ENCODE peak calls at places on chromosomes 11 and 22, in nine cellular contexts. D is lung; L is SK-N-SH; R is cardiac muscle cell; Q is keratinocyte; P is effector memory CD4-positive, alpha-beta T cell; O is neural progenitor cell; M is PC-3; V is GM23248. W is an unnamed sample. For H3K4me1 and H3K27me3, the result is how much of the 10 kb centered on the place peaks cover.

GRCh38 chr11:112200252-112200651 is 24.9 kb downstream of the BCO2 start:
- DNase-seq in D (no peak), L (no peak), R (no peak), Q (no peak), P (no peak), O (no peak), M (no peak), V (no peak), W (no peak)

GRCh38 chr11:75826463-75827220 is 11.6 kb downstream of the UVRAG start:
- DNase-seq in D (no peak), L (no peak), R (peak), Q (no peak), P (no peak), O (peak), M (no peak), V (peak), W (no peak)

GRCh38 chr22:17921871-17922821 is 102.2 kb downstream of the MICAL3 start:
- DNase-seq in D (no peak), L (no peak), R (no peak), Q (peak), P (no peak), O (peak), M (no peak), V (no peak), W (no peak)

GRCh38 chr22:32080904-32081303 is 37.8 kb downstream of the SLC5A1 start:
- DNase-seq in D (no peak), L (peak), R (peak), Q (peak), P (peak), O (peak), M (peak), V (peak), W (no peak)

GRCh38 chr11:12214751-12215150 is 104.4 kb downstream of the MICAL2 start:
- DNase-seq in D (no peak), L (no peak), R (peak), Q (no peak), P (no peak), O (no peak), M (no peak), V (peak), W (no peak)

GRCh38 chr11:125072210-125072960 is 9.3 kb downstream of the SLC37A2 start:
- DNase-seq in D (no peak), L (no peak), R (no peak), Q (no peak), P (no peak), O (no peak), M (no peak), V (no peak), W (no peak)

GRCh38 chr11:12043959-12044772 is 35.7 kb upstream of the DKK3 start:
- DNase-seq in D (peak), L (peak), R (peak), Q (peak), P (peak), O (peak), M (peak), V (peak), W (peak)

GRCh38 chr11:9473408-9473807 is 12.6 kb downstream of the ZNF143 start:
- DNase-seq in D (no peak), L (peak), R (no peak), Q (no peak), P (no peak), O (no peak), M (no peak), V (no peak), W (no peak)

GRCh38 chr11:98531576-98531975 is 489.2 kb upstream of the CNTN5 start:
- DNase-seq in D (no peak), L (no peak), R (no peak), Q (no peak), P (no peak), O (peak), M (no peak), V (no peak), W (no peak)

GRCh38 chr11:16891964-16892363 is 122.2 kb downstream of the PLEKHA7 start:
- DNase-seq in D (no peak), L (no peak), R (peak), Q (no peak), P (no peak), O (no peak), M (peak), V (peak), W (no peak)

GRCh38 chr11:92225206-92225562 is 566 bp downstream of the FAT3 start:
- DNase-seq in D (no peak), L (no peak), R (no peak), Q (no peak), P (no peak), O (peak), M (no peak), V (no peak), W (no peak)

GRCh38 chr11:16278273-16278672 is 78.1 kb downstream of the SOX6 start:
- DNase-seq in D (no peak), L (no peak), R (no peak), Q (no peak), P (no peak), O (no peak), M (no peak), V (no peak), W (no peak)

GRCh38 chr11:134560566-134561347 is 148.7 kb upstream of the B3GAT1 start:
- DNase-seq in D (peak), L (peak), R (no peak), Q (no peak), P (no peak), O (peak), M (no peak), V (no peak), W (no peak)

GRCh38 chr11:120169981-120170698 is 32.2 kb upstream of the TRIM29 start:
- DNase-seq in D (no peak), L (no peak), R (no peak), Q (no peak), P (no peak), O (no peak), M (no peak), V (no peak), W (no peak)

GRCh38 chr11:94948070-94948617 is 25.2 kb downstream of the CWC15 start:
- DNase-seq in D (no peak), L (no peak), R (peak), Q (no peak), P (no peak), O (no peak), M (peak), V (peak), W (no peak)

GRCh38 chr11:100823360-100823759 is 136.3 kb downstream of the ARHGAP42 start:
- DNase-seq in D (no peak), L (no peak), R (peak), Q (no peak), P (no peak), O (no peak), M (no peak), V (peak), W (no peak)

GRCh38 chr11:119402470-119402869 is 20.5 kb downstream of the THY1 start:
- DNase-seq in D (no peak), L (no peak), R (no peak), Q (no peak), P (no peak), O (no peak), M (no peak), V (no peak), W (no peak)

GRCh38 chr11:110362916-110363574 is 66.6 kb upstream of the RDX start:
- DNase-seq in D (no peak), L (no peak), R (peak), Q (no peak), P (no peak), O (peak), M (peak), V (no peak), W (no peak)

GRCh38 chr11:5809122-5809519 is 397 bp downstream of the OR52N2 start:
- DNase-seq in D (no peak), L (no peak), R (peak), Q (no peak), P (no peak), O (no peak), M (no peak), V (peak), W (no peak)

GRCh38 chr11:64078294-64078693 is 42.6 kb downstream of the FLRT1 start:
- DNase-seq in D (no peak), L (peak), R (peak), Q (no peak), P (no peak), O (no peak), M (no peak), V (no peak), W (no peak)

GRCh38 chr22:19143967-19144400 is 467 bp downstream of the ESS2 start:
- DNase-seq in D (no peak), L (no peak), R (peak), Q (no peak), P (no peak), O (no peak), M (no peak), V (peak), W (peak)

GRCh38 chr11:70255717-70256116 is 14.8 kb upstream of the PPFIA1 start:
- DNase-seq in D (no peak), L (no peak), R (no peak), Q (no peak), P (no peak), O (no peak), M (no peak), V (no peak), W (no peak)

GRCh38 chr11:10564692-10565318 is 3.7 kb downstream of the LYVE1 start:
- DNase-seq in D (no peak), L (no peak), R (peak), Q (no peak), P (no peak), O (no peak), M (peak), V (peak), W (no peak)

GRCh38 chr11:76627541-76628082 is 42.9 kb downstream of the LRRC32 start:
- DNase-seq in D (no peak), L (no peak), R (no peak), Q (no peak), P (no peak), O (no peak), M (no peak), V (no peak), W (no peak)

GRCh38 chr11:60657880-60658279 is 41.5 kb upstream of the MS4A8 start:
- DNase-seq in D (peak), L (no peak), R (no peak), Q (no peak), P (no peak), O (peak), M (no peak), V (no peak), W (no peak)

GRCh38 chr11:65308281-65308891 is 6.3 kb upstream of the CDC42EP2 start:
- DNase-seq in D (peak), L (no peak), R (peak), Q (no peak), P (no peak), O (no peak), M (no peak), V (no peak), W (no peak)

GRCh38 chr11:118313242-118313641 is 8.7 kb downstream of the CD3E start:
- DNase-seq in D (no peak), L (no peak), R (peak), Q (no peak), P (no peak), O (no peak), M (no peak), V (peak), W (no peak)

GRCh38 chr11:70640408-70640807 is 242.1 kb downstream of the CTTN start:
- DNase-seq in D (no peak), L (no peak), R (no peak), Q (no peak), P (no peak), O (no peak), M (no peak), V (no peak), W (no peak)

GRCh38 chr22:25076281-25076680 is 123.4 kb upstream of the CRYBB3 start:
- DNase-seq in D (no peak), L (no peak), R (no peak), Q (no peak), P (no peak), O (no peak), M (no peak), V (no peak), W (no peak)

GRCh38 chr22:46373838-46374662 is 38.5 kb downstream of the TRMU start:
- DNase-seq in D (no peak), L (no peak), R (no peak), Q (no peak), P (no peak), O (no peak), M (no peak), V (no peak), W (peak)

GRCh38 chr11:120151536-120151935 is 13.6 kb upstream of the TRIM29 start:
- DNase-seq in D (no peak), L (no peak), R (peak), Q (no peak), P (no peak), O (no peak), M (no peak), V (no peak), W (no peak)

GRCh38 chr22:23670378-23671295 is 20.2 kb upstream of the RGL4 start:
- DNase-seq in D (no peak), L (no peak), R (no peak), Q (no peak), P (no peak), O (no peak), M (no peak), V (peak), W (no peak)

GRCh38 chr11:116598036-116598435 is 174.8 kb downstream of the BUD13 start:
- DNase-seq in D (no peak), L (no peak), R (no peak), Q (no peak), P (no peak), O (no peak), M (no peak), V (no peak), W (no peak)

GRCh38 chr11:128908391-128909246 is 17.5 kb downstream of the KCNJ5 start:
- DNase-seq in D (peak), L (peak), R (peak), Q (no peak), P (no peak), O (no peak), M (peak), V (peak), W (no peak)

GRCh38 chr22:39078329-39078728 is 1.3 kb downstream of the APOBEC3G start:
- DNase-seq in D (no peak), L (no peak), R (no peak), Q (no peak), P (no peak), O (no peak), M (no peak), V (no peak), W (no peak)
- H3K4me3 ChIP-seq in D (no peak), L (no peak), R (no peak), Q (no peak), P (peak), O (no peak), M (no peak), V (no peak), W (peak)

DNA sequence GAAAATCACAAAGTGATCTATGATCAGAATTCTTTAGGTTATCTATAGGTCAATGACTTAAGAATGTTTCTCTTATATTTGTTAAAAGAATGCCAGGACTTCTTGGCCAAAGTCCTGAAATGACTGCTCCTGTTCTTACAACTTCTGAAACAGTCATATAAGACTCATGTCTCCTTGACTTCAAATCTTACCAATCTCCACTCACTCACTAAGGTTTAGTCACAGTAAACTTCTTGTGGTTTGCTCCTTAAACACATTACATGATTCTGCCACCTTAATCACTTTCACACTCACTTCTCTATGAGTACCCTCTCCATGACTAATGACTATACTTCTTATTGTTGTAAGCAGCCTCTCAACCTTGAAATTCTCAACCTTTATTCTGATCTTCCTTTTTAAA is 648.7 kb upstream of the CCDC179 start:
- DNase-seq in D (no peak), L (no peak), R (peak), Q (no peak), P (no peak), O (no peak), M (peak), V (peak), W (no peak)
- H3K4me1 ChIP-seq in D (under half), L (under half), R (under half), Q (under half), P (under half), O (under half), M (under half), V (under half), W (under half)

GRCh38 chr11:1041471-1041870 is 5.0 kb upstream of the MUC6 start:
- DNase-seq in D (no peak), L (no peak), R (no peak), Q (no peak), P (no peak), O (no peak), M (peak), V (no peak), W (no peak)

GRCh38 chr11:1041149-1041467 is 4.6 kb upstream of the MUC6 start:
- DNase-seq in D (no peak), L (no peak), R (no peak), Q (no peak), P (no peak), O (no peak), M (no peak), V (no peak), W (no peak)

GRCh38 chr11:1039481-1040427 is 3.2 kb upstream of the MUC6 start:
- DNase-seq in D (peak), L (no peak), R (peak), Q (no peak), P (no peak), O (no peak), M (peak), V (no peak), W (no peak)

GRCh38 chr11:1041936-1042608 is 5.6 kb upstream of the MUC6 start:
- DNase-seq in D (no peak), L (peak), R (peak), Q (no peak), P (no peak), O (no peak), M (no peak), V (no peak), W (no peak)

GRCh38 chr11:1040428-1041148 is 4.1 kb upstream of the MUC6 start:
- DNase-seq in D (no peak), L (no peak), R (peak), Q (no peak), P (no peak), O (no peak), M (peak), V (peak), W (no peak)
- H3K27me3 ChIP-seq in D (under half), L (under half), R (under half), Q (under half), P (under half), O (under half), M (under half), V (under half), W (under half)

DNA sequence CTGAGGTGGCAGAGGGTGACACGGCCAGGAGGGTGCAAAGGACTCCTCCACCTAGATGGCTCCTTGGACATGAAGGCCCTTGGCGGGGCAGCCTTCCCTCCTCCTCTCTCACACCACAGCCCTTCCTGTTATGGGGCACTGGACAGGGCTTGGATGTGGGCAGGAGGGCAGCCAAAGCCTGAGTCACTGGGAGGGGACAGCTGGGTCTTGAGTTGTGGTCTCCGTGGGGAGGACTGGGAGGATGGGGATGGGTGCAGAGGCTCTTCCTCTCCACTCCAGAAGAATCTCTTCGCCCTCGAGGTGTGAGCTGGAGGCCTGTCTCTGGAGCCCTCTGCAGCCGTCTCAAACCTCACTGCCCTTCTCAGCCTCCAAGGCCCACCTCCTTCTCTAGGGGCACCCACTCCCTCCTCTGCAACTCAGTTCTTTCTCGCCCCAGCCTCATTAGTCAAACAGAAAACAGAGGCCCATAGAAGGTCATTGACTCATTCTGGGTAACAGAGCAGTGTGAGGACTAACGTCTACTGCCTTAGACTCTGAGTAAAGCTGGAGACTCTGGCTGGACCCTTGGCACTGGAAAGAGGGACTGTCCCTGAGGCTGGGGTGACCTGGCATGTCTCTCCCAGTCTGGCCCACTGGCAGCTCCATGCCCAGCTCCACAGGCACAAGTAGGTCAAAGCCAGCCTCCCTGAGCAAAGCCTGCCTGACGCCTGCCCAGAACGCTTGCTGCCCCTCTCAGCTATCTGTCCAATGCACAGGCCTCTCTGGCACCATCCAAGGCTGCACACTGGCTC is 47.5 kb upstream of the CDON start:
- DNase-seq in D (no peak), L (no peak), R (no peak), Q (no peak), P (no peak), O (no peak), M (peak), V (peak), W (no peak)
- H3K4me3 ChIP-seq in D (no peak), L (no peak), R (no peak), Q (no peak), P (no peak), O (no peak), M (no peak), V (no peak), W (no peak)

GRCh38 chr11:58330861-58331260 is 28.0 kb downstream of the OR5B17 start:
- DNase-seq in D (no peak), L (no peak), R (peak), Q (no peak), P (no peak), O (no peak), M (peak), V (peak), W (no peak)

DNA sequence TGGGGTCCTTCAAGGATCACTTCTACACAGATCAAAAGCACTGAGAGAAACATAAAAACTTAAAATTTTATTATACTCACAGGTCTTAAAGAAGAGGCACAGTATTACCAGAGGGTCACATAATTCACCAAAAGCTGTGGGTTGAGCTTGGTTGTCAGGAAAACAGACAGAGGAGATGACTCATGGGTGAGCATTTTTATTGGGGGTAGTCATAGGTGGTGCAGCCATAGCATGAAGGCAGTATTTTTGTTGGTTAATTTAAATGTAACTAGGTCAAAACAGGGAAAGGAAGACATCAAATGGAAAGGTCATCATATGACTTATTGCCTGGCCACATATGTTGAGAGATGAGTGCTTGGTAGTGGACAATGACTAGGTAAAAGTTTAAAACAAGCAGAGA is 24.2 kb downstream of the OR5B17 start:
- DNase-seq in D (no peak), L (no peak), R (peak), Q (peak), P (no peak), O (no peak), M (peak), V (peak), W (no peak)
- H3K4me1 ChIP-seq in D (under half), L (under half), R (under half), Q (under half), P (under half), O (under half), M (under half), V (half or more), W (under half)

GRCh38 chr22:50708474-50708873 is 29.5 kb upstream of the ACR start:
- DNase-seq in D (no peak), L (no peak), R (no peak), Q (no peak), P (no peak), O (no peak), M (no peak), V (no peak), W (no peak)

GRCh38 chr22:50708996-50709395 is 29.0 kb upstream of the ACR start:
- DNase-seq in D (no peak), L (no peak), R (no peak), Q (no peak), P (no peak), O (no peak), M (no peak), V (no peak), W (no peak)

GRCh38 chr22:50711446-50712340 is 26.3 kb upstream of the ACR start:
- DNase-seq in D (no peak), L (no peak), R (peak), Q (no peak), P (no peak), O (no peak), M (no peak), V (no peak), W (no peak)

GRCh38 chr22:50710886-50711285 is 27.1 kb upstream of the ACR start:
- DNase-seq in D (no peak), L (no peak), R (no peak), Q (no peak), P (no peak), O (no peak), M (no peak), V (no peak), W (no peak)

DNA sequence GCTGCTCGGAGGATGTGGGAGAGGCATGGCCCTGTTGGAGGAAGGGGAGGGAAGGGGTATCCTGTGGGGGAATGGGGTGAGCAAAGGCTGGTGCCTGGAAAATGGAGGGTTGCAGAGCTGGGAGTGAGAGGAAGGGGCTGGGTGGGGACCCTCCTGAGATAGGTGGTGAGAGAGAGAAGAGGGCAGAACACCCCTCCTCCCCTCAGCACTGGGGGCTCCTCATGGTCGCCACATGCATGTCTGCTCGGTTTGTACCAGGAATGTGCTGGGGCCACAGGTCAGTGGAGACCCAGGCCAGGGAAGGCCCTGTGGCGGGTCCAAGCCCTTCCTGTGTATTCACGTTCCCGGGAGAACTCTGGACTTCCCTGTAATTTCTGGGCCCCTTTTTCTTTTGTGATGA is 27.8 kb upstream of the ACR start:
- DNase-seq in D (no peak), L (no peak), R (no peak), Q (no peak), P (no peak), O (no peak), M (no peak), V (no peak), W (no peak)
- H3K27me3 ChIP-seq in D (under half), L (under half), R (under half), Q (under half), P (under half), O (under half), M (under half), V (under half), W (under half)

W was measured in naive thymus-derived CD4-positive, alpha-beta T cell.